ENCODE peak calls at places on chromosomes 6 and 20, in nine cellular contexts. Y is epithelial cell of proximal tubule; Z is nephron progenitor cell; C is posterior cingulate gyrus; F is lower lobe of right lung; O is activated CD8-positive, alpha-beta memory T cell treated with anti-CD3 and anti-CD28 coated beads for 48 hours; T is fibroblast of lung; M is GM13977; L is T-cell. J is an unnamed sample.

GRCh38 chr6:16154904-16155303 is 26.0 kb downstream of the MYLIP start:
- DNase-seq in Y (no peak), Z (no peak), C (no peak), F (no peak), O (no peak), T (peak; percentile 89), M (no peak), L (no peak), J (no peak)

GRCh38 chr6:80527552-80528052 is 421.1 kb downstream of the BCKDHB start:
- DNase-seq in Y (no peak), Z (no peak), C (no peak), F (no peak), O (no peak), T (no peak), M (no peak), L (no peak), J (no peak)

GRCh38 chr6:8041933-8042583 is 22.1 kb downstream of the BLOC1S5 start:
- DNase-seq in Y (no peak), Z (no peak), C (no peak), F (no peak), O (no peak), T (no peak), M (no peak), L (no peak), J (no peak)

GRCh38 chr20:9467995-9468394 is 46.4 kb upstream of the LAMP5 start:
- DNase-seq in Y (no peak), Z (peak; percentile 5), C (no peak), F (no peak), O (no peak), T (no peak), M (peak; percentile 7), L (no peak), J (peak; percentile 5)

GRCh38 chr6:121867095-121867494 is 431.6 kb downstream of the GJA1 start:
- DNase-seq in Y (no peak), Z (no peak), C (no peak), F (no peak), O (no peak), T (peak; percentile 33), M (no peak), L (no peak), J (no peak)

GRCh38 chr6:166515072-166515810 is 71.2 kb downstream of the RAMACL start:
- DNase-seq in Y (peak; percentile 29), Z (no peak), C (peak; percentile 95), F (no peak), O (peak; percentile 36), T (peak; percentile 84), M (no peak), L (no peak), J (peak; percentile 12)

GRCh38 chr20:62879275-62880146 is 17.9 kb upstream of the TCFL5 start:
- DNase-seq in Y (no peak), Z (no peak), C (peak; percentile 84), F (no peak), O (no peak), T (no peak), M (no peak), L (no peak), J (no peak)

GRCh38 chr6:11213305-11214106 is 19.0 kb downstream of the NEDD9 start:
- DNase-seq in Y (no peak), Z (no peak), C (no peak), F (no peak), O (no peak), T (no peak), M (no peak), L (no peak), J (no peak)

GRCh38 chr6:64249129-64249528 is 613.5 kb downstream of the PHF3 start:
- DNase-seq in Y (no peak), Z (no peak), C (no peak), F (no peak), O (no peak), T (peak; percentile 4), M (no peak), L (no peak), J (no peak)

GRCh38 chr6:109239918-109240321 is 142.3 kb downstream of the CD164 start:
- DNase-seq in Y (no peak), Z (no peak), C (no peak), F (no peak), O (no peak), T (no peak), M (no peak), L (no peak), J (peak; percentile 39)

GRCh38 chr6:81531869-81532561 is 220.5 kb downstream of the TENT5A start:
- DNase-seq in Y (no peak), Z (no peak), C (no peak), F (no peak), O (no peak), T (peak; percentile 9), M (no peak), L (no peak), J (no peak)

J was measured in K562.